ENCODE peak calls at places on chromosomes 12 and 14, in ten cellular contexts. A, S, L, K, F, P, G, U, J and H are unnamed samples.

GRCh38 chr12:26798013-26798412 is 35.0 kb downstream of the ITPR2 start:
- DNase-seq in A (no peak), S (no peak), L (peak; percentile 25), K (no peak), F (no peak), P (peak; percentile 45), G (no peak), U (no peak), J (no peak), H (no peak)

GRCh38 chr12:71027835-71028234 is 107.3 kb upstream of the PTPRR start:
- DNase-seq in A (no peak), S (no peak), L (no peak), K (no peak), F (no peak), P (no peak), G (no peak), U (no peak), J (no peak), H (no peak)

GRCh38 chr12:27163894-27164293 is 80.2 kb upstream of the STK38L start:
- DNase-seq in A (no peak), S (no peak), L (no peak), K (no peak), F (no peak), P (no peak), G (no peak), U (no peak), J (no peak), H (no peak)

GRCh38 chr12:95605087-95605486 is 53.8 kb upstream of the USP44 start:
- DNase-seq in A (no peak), S (no peak), L (peak; percentile 65), K (no peak), F (peak; percentile 95), P (peak; percentile 43), G (no peak), U (no peak), J (no peak), H (no peak)

GRCh38 chr12:14567311-14568195 is at the start of gene PLBD1:
- DNase-seq in A (peak; percentile 81), S (no peak), L (peak; percentile 52), K (peak; percentile 91), F (peak; percentile 44), P (peak; percentile 43), G (peak; percentile 74), U (no peak), J (no peak), H (peak; percentile 72)

GRCh38 chr12:26768611-26769603 is 64.1 kb downstream of the ITPR2 start:
- DNase-seq in A (no peak), S (peak; percentile 19), L (no peak), K (no peak), F (peak; percentile 97), P (no peak), G (no peak), U (no peak), J (no peak), H (no peak)

GRCh38 chr12:111069886-111070285 is 149.5 kb upstream of the MYL2 start:
- DNase-seq in A (no peak), S (no peak), L (no peak), K (no peak), F (no peak), P (no peak), G (no peak), U (no peak), J (no peak), H (no peak)

GRCh38 chr12:591571-592505 is 71.4 kb downstream of the NINJ2 start:
- DNase-seq in A (peak; percentile 91), S (no peak), L (no peak), K (peak; percentile 86), F (no peak), P (no peak), G (peak; percentile 88), U (no peak), J (peak; percentile 93), H (no peak)

GRCh38 chr12:122005252-122005651 is 16.4 kb upstream of the BCL7A start:
- DNase-seq in A (no peak), S (no peak), L (no peak), K (no peak), F (no peak), P (no peak), G (no peak), U (no peak), J (no peak), H (no peak)

GRCh38 chr12:122003646-122004611 is 17.8 kb upstream of the BCL7A start:
- DNase-seq in A (no peak), S (no peak), L (peak; percentile 88), K (no peak), F (no peak), P (peak; percentile 13), G (no peak), U (peak; percentile 52), J (peak; percentile 56), H (no peak)

GRCh38 chr12:122009741-122010140 is 11.9 kb upstream of the BCL7A start:
- DNase-seq in A (no peak), S (no peak), L (no peak), K (no peak), F (no peak), P (no peak), G (no peak), U (no peak), J (no peak), H (no peak)

GRCh38 chr12:122004633-122005071 is 17.0 kb upstream of the BCL7A start:
- DNase-seq in A (no peak), S (no peak), L (peak; percentile 44), K (no peak), F (no peak), P (no peak), G (no peak), U (no peak), J (no peak), H (no peak)

DNA sequence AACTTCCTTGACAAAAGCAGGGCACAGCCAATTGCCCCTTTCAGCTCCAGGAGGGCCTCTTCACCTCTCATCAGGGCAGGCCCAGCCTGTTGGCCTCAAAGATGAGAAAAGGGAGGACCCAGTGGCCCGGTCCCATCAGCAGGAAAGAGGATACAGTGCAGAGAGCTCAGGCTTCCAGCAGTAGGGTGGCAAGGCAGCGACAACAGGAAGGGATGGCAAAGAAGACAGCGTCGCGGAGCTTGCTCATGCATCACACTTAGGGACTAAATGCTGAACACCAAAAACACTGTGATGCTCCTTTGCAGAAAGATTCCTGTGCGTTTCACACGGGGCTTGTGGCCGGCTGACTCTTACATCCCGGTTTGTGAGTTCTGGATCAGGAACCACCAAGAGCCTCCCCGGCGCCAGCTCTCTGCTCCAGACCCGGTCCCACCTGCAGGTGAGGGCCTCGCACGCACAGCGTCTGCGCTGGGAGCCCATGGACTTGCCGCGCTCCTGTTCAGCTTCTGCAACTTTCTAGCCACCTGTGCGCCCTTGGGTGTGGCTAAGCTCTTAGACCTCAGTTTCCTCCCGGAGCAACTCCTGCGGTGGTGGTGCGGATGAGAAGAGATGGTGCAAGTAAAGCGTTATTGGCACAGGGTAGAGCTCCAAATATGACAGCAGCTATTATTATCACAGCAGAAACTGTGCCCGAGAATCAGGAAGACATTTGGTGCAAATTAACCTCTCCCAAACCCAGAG is 15.3 kb upstream of the BCL7A start:
- DNase-seq in A (no peak), S (peak; percentile 56), L (no peak), K (no peak), F (no peak), P (no peak), G (no peak), U (peak; percentile 66), J (no peak), H (no peak)
- H3K4me3 ChIP-seq in A (no peak overlapping the region), S (no peak overlapping the region), L (no peak overlapping the region), K (no peak overlapping the region), F (no peak overlapping the region), P (no peak overlapping the region), G (no peak overlapping the region), U (no peak overlapping the region), J (no peak overlapping the region), H (no peak overlapping the region)

GRCh38 chr14:38210168-38210567 is 2.5 kb downstream of the SSTR1 start:
- DNase-seq in A (no peak), S (no peak), L (peak; percentile 20), K (no peak), F (peak; percentile 71), P (peak; percentile 61), G (no peak), U (no peak), J (no peak), H (no peak)

GRCh38 chr14:38208825-38209562 is 1.3 kb downstream of the SSTR1 start:
- DNase-seq in A (peak; percentile 13), S (no peak), L (peak; percentile 17), K (no peak), F (no peak), P (peak; percentile 69), G (peak; percentile 6), U (no peak), J (no peak), H (peak; percentile 83)

GRCh38 chr14:38209572-38210159 is 2.0 kb downstream of the SSTR1 start:
- DNase-seq in A (no peak), S (no peak), L (no peak), K (no peak), F (no peak), P (peak; percentile 22), G (no peak), U (no peak), J (no peak), H (no peak)

GRCh38 chr14:38211258-38211735 is 3.6 kb downstream of the SSTR1 start:
- DNase-seq in A (no peak), S (no peak), L (no peak), K (no peak), F (no peak), P (peak; percentile 11), G (peak; percentile 7), U (no peak), J (no peak), H (no peak)

GRCh38 chr14:38210587-38211257 is 3.0 kb downstream of the SSTR1 start:
- DNase-seq in A (peak; percentile 15), S (no peak), L (peak; percentile 36), K (no peak), F (no peak), P (peak; percentile 76), G (peak; percentile 39), U (no peak), J (no peak), H (no peak)
- H3K4me3 ChIP-seq in A (peak overlapping the region; percentile 65), S (no peak overlapping the region), L (peak overlapping the region; percentile 52), K (no peak overlapping the region), F (no peak overlapping the region), P (peak overlapping the region; percentile 63), G (peak overlapping the region; percentile 55), U (no peak overlapping the region), J (no peak overlapping the region), H (no peak overlapping the region)

GRCh38 chr12:31518680-31519227 is 72.2 kb downstream of the DENND5B start:
- DNase-seq in A (no peak), S (no peak), L (peak; percentile 100), K (no peak), F (peak; percentile 95), P (peak; percentile 100), G (peak; percentile 31), U (no peak), J (no peak), H (no peak)
- H3K4me3 ChIP-seq in A (no peak overlapping the region), S (no peak overlapping the region), L (no peak overlapping the region), K (no peak overlapping the region), F (no peak overlapping the region), P (no peak overlapping the region), G (no peak overlapping the region), U (no peak overlapping the region), J (no peak overlapping the region), H (no peak overlapping the region)

DNA sequence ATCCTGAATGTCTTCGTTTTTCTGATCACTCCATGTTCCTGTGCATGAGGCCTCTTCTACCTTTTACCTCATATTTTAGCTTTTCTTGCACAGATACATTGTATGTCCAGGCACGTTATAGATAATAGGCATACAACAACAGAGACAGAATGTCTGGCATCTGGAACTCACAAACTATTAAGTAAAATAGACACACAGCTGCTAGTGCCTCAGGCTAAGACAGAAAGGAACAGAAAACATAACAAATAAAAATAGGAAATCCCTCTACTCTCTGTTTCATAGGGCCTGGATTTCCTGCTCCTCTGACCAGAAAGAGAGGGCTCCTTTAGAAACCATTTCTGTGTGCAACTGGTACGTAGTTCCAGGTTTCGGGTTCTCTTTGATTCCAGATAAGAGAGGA is 48.6 kb downstream of the ATXN7L3B start:
- DNase-seq in A (no peak), S (no peak), L (no peak), K (no peak), F (no peak), P (no peak), G (no peak), U (no peak), J (no peak), H (no peak)
- H3K4me3 ChIP-seq in A (no peak overlapping the region), S (no peak overlapping the region), L (no peak overlapping the region), K (no peak overlapping the region), F (no peak overlapping the region), P (no peak overlapping the region), G (no peak overlapping the region), U (no peak overlapping the region), J (no peak overlapping the region), H (no peak overlapping the region)